ENCODE peak calls at places on chromosomes 1 and 21, in six cellular contexts. D, W, Y, M, G and L are unnamed samples.

GRCh38 chr21:33878824-33879223 is 36.8 kb downstream of the ATP5PO start:
- DNase-seq in W (no peak), D (no peak), Y (no peak), G (no peak), M (no peak), L (no peak)

GRCh38 chr1:235504122-235504493 is at the start of gene B3GALNT2:
- DNase-seq in G (no peak), D (no peak), W (no peak), Y (no peak), M (no peak), L (no peak)

GRCh38 chr1:247496581-247497285 is 38.8 kb upstream of the OR2B11 start:
- DNase-seq in W (no peak), Y (no peak), D (no peak), M (no peak), G (no peak), L (no peak)

GRCh38 chr1:187306671-187307415 is 478.1 kb downstream of the PLA2G4A start:
- DNase-seq in D (no peak), W (peak; percentile 28), M (no peak), Y (no peak), G (no peak), L (no peak)

GRCh38 chr1:161298116-161298515 is 11.7 kb downstream of the MPZ start:
- DNase-seq in G (no peak), W (no peak), M (no peak), D (no peak), Y (no peak), L (no peak)

GRCh38 chr1:232014941-232015340 is 388.4 kb downstream of the DISC1 start:
- DNase-seq in G (no peak), D (no peak), Y (no peak), M (no peak), W (no peak), L (no peak)

GRCh38 chr1:223504741-223505140 is 111.5 kb downstream of the CCDC185 start:
- DNase-seq in D (no peak), Y (peak; percentile 91), M (peak; percentile 49), G (no peak), W (peak; percentile 95), L (no peak)

GRCh38 chr1:235131961-235132360 is 3.3 kb upstream of the TOMM20 start:
- DNase-seq in D (no peak), M (no peak), G (no peak), W (no peak), Y (no peak), L (no peak)